ENCODE peak calls at places on chromosomes 16 and 17, in ten cellular contexts. One of them, this sample, is unnamed.
A peak's percentile ranks its signal among the peaks of the same experiment; 100 is the strongest.

GRCh38 chr17:73341350-73342056 is 29.7 kb upstream of the CDC42EP4 start:
- DNase-seq in GM13976: no peak
- DNase-seq in mesendoderm: no peak
- DNase-seq in activated CD8-positive, alpha-beta memory T cell treated with anti-CD3 and anti-CD28 coated beads for 48 hours: no peak
- DNase-seq in stromal cell of bone marrow: no peak
- DNase-seq in tibial artery: no peak
- DNase-seq in activated T-cell treated with anti-CD3 and anti-CD28 coated beads, Interleukin-2, amount 50 U/mL, for 4 hours: no peak
- DNase-seq in KG1: no peak
- DNase-seq in ACHN: peak; percentile 35
- DNase-seq in Caki2: no peak
- DNase-seq in this sample: no peak

GRCh38 chr16:80614908-80615696 is 74.3 kb downstream of the DYNLRB2 start:
- DNase-seq in stromal cell of bone marrow: no peak
- DNase-seq in tibial artery: no peak
- DNase-seq in Caki2: no peak
- DNase-seq in activated CD8-positive, alpha-beta memory T cell treated with anti-CD3 and anti-CD28 coated beads for 48 hours: no peak
- DNase-seq in mesendoderm: peak; percentile 77
- DNase-seq in KG1: no peak
- DNase-seq in GM13976: no peak
- DNase-seq in ACHN: peak; percentile 48
- DNase-seq in activated T-cell treated with anti-CD3 and anti-CD28 coated beads, Interleukin-2, amount 50 U/mL, for 4 hours: no peak
- DNase-seq in this sample: peak; percentile 84

GRCh38 chr17:31394544-31394943 is 3.1 kb downstream of the RAB11FIP4 start:
- DNase-seq in activated T-cell treated with anti-CD3 and anti-CD28 coated beads, Interleukin-2, amount 50 U/mL, for 4 hours: peak; percentile 21
- DNase-seq in mesendoderm: peak; percentile 80
- DNase-seq in KG1: peak; percentile 6
- DNase-seq in GM13976: peak; percentile 73
- DNase-seq in ACHN: peak; percentile 74
- DNase-seq in activated CD8-positive, alpha-beta memory T cell treated with anti-CD3 and anti-CD28 coated beads for 48 hours: no peak
- DNase-seq in Caki2: peak; percentile 49
- DNase-seq in tibial artery: peak; percentile 63
- DNase-seq in stromal cell of bone marrow: peak; percentile 61
- DNase-seq in this sample: peak; percentile 63

GRCh38 chr16:73058221-73058615 is 10.3 kb upstream of the ZFHX3 start:
- DNase-seq in stromal cell of bone marrow: no peak
- DNase-seq in KG1: no peak
- DNase-seq in mesendoderm: no peak
- DNase-seq in GM13976: peak; percentile 84
- DNase-seq in tibial artery: no peak
- DNase-seq in Caki2: peak; percentile 56
- DNase-seq in ACHN: peak; percentile 63
- DNase-seq in activated T-cell treated with anti-CD3 and anti-CD28 coated beads, Interleukin-2, amount 50 U/mL, for 4 hours: no peak
- DNase-seq in activated CD8-positive, alpha-beta memory T cell treated with anti-CD3 and anti-CD28 coated beads for 48 hours: no peak
- DNase-seq in this sample: peak; percentile 30

GRCh38 chr16:57999971-58000705 is at the start of gene ZNF319:
- DNase-seq in Caki2: no peak
- DNase-seq in GM13976: no peak
- DNase-seq in KG1: no peak
- DNase-seq in ACHN: peak; percentile 34
- DNase-seq in tibial artery: no peak
- DNase-seq in activated T-cell treated with anti-CD3 and anti-CD28 coated beads, Interleukin-2, amount 50 U/mL, for 4 hours: no peak
- DNase-seq in activated CD8-positive, alpha-beta memory T cell treated with anti-CD3 and anti-CD28 coated beads for 48 hours: no peak
- DNase-seq in mesendoderm: peak; percentile 33
- DNase-seq in stromal cell of bone marrow: no peak
- DNase-seq in this sample: peak; percentile 28

GRCh38 chr17:57669671-57670529 is 75.2 kb downstream of the CCDC182 start:
- DNase-seq in Caki2: no peak
- DNase-seq in activated T-cell treated with anti-CD3 and anti-CD28 coated beads, Interleukin-2, amount 50 U/mL, for 4 hours: no peak
- DNase-seq in activated CD8-positive, alpha-beta memory T cell treated with anti-CD3 and anti-CD28 coated beads for 48 hours: no peak
- DNase-seq in mesendoderm: no peak
- DNase-seq in KG1: no peak
- DNase-seq in tibial artery: peak; percentile 35
- DNase-seq in stromal cell of bone marrow: no peak
- DNase-seq in ACHN: no peak
- DNase-seq in GM13976: peak; percentile 7
- DNase-seq in this sample: no peak

GRCh38 chr17:82110298-82110697 is 12.3 kb upstream of the FASN start:
- DNase-seq in ACHN: no peak
- DNase-seq in GM13976: no peak
- DNase-seq in tibial artery: no peak
- DNase-seq in activated CD8-positive, alpha-beta memory T cell treated with anti-CD3 and anti-CD28 coated beads for 48 hours: no peak
- DNase-seq in KG1: no peak
- DNase-seq in activated T-cell treated with anti-CD3 and anti-CD28 coated beads, Interleukin-2, amount 50 U/mL, for 4 hours: no peak
- DNase-seq in Caki2: peak; percentile 69
- DNase-seq in stromal cell of bone marrow: no peak
- DNase-seq in mesendoderm: no peak
- DNase-seq in this sample: no peak

GRCh38 chr17:77649717-77650211 is 308.7 kb upstream of the TNRC6C start:
- DNase-seq in tibial artery: no peak
- DNase-seq in stromal cell of bone marrow: peak; percentile 30
- DNase-seq in activated T-cell treated with anti-CD3 and anti-CD28 coated beads, Interleukin-2, amount 50 U/mL, for 4 hours: no peak
- DNase-seq in Caki2: no peak
- DNase-seq in mesendoderm: peak; percentile 16
- DNase-seq in GM13976: no peak
- DNase-seq in activated CD8-positive, alpha-beta memory T cell treated with anti-CD3 and anti-CD28 coated beads for 48 hours: no peak
- DNase-seq in KG1: no peak
- DNase-seq in ACHN: no peak
- DNase-seq in this sample: no peak

GRCh38 chr16:23435500-23435899 is 17.5 kb downstream of the COG7 start:
- DNase-seq in Caki2: peak; percentile 27
- DNase-seq in activated T-cell treated with anti-CD3 and anti-CD28 coated beads, Interleukin-2, amount 50 U/mL, for 4 hours: peak; percentile 60
- DNase-seq in activated CD8-positive, alpha-beta memory T cell treated with anti-CD3 and anti-CD28 coated beads for 48 hours: peak; percentile 23
- DNase-seq in ACHN: peak; percentile 77
- DNase-seq in stromal cell of bone marrow: no peak
- DNase-seq in mesendoderm: peak; percentile 67
- DNase-seq in GM13976: peak; percentile 74
- DNase-seq in KG1: peak; percentile 50
- DNase-seq in tibial artery: no peak
- DNase-seq in this sample: peak; percentile 76

GRCh38 chr17:15307686-15308085 is 33.7 kb downstream of the TEKT3 start:
- DNase-seq in mesendoderm: no peak
- DNase-seq in stromal cell of bone marrow: no peak
- DNase-seq in activated T-cell treated with anti-CD3 and anti-CD28 coated beads, Interleukin-2, amount 50 U/mL, for 4 hours: no peak
- DNase-seq in GM13976: no peak
- DNase-seq in Caki2: no peak
- DNase-seq in ACHN: no peak
- DNase-seq in tibial artery: no peak
- DNase-seq in KG1: no peak
- DNase-seq in activated CD8-positive, alpha-beta memory T cell treated with anti-CD3 and anti-CD28 coated beads for 48 hours: no peak
- DNase-seq in this sample: no peak

GRCh38 chr17:40963838-40964237 is 2.9 kb downstream of the KRT39 start:
- DNase-seq in Caki2: no peak
- DNase-seq in ACHN: peak; percentile 50
- DNase-seq in activated T-cell treated with anti-CD3 and anti-CD28 coated beads, Interleukin-2, amount 50 U/mL, for 4 hours: no peak
- DNase-seq in mesendoderm: peak; percentile 16
- DNase-seq in GM13976: peak; percentile 32
- DNase-seq in KG1: no peak
- DNase-seq in activated CD8-positive, alpha-beta memory T cell treated with anti-CD3 and anti-CD28 coated beads for 48 hours: no peak
- DNase-seq in tibial artery: no peak
- DNase-seq in stromal cell of bone marrow: no peak
- DNase-seq in this sample: peak; percentile 53

GRCh38 chr17:21297597-21297996 is 13.1 kb downstream of the MAP2K3 start:
- DNase-seq in activated T-cell treated with anti-CD3 and anti-CD28 coated beads, Interleukin-2, amount 50 U/mL, for 4 hours: no peak
- DNase-seq in ACHN: no peak
- DNase-seq in activated CD8-positive, alpha-beta memory T cell treated with anti-CD3 and anti-CD28 coated beads for 48 hours: no peak
- DNase-seq in GM13976: no peak
- DNase-seq in KG1: no peak
- DNase-seq in tibial artery: no peak
- DNase-seq in mesendoderm: no peak
- DNase-seq in stromal cell of bone marrow: no peak
- DNase-seq in Caki2: no peak
- DNase-seq in this sample: no peak

GRCh38 chr17:81203136-81203535 is 19.6 kb downstream of the CEP131 start:
- DNase-seq in stromal cell of bone marrow: no peak
- DNase-seq in mesendoderm: no peak
- DNase-seq in activated T-cell treated with anti-CD3 and anti-CD28 coated beads, Interleukin-2, amount 50 U/mL, for 4 hours: no peak
- DNase-seq in activated CD8-positive, alpha-beta memory T cell treated with anti-CD3 and anti-CD28 coated beads for 48 hours: no peak
- DNase-seq in Caki2: no peak
- DNase-seq in tibial artery: no peak
- DNase-seq in ACHN: no peak
- DNase-seq in GM13976: no peak
- DNase-seq in KG1: no peak
- DNase-seq in this sample: no peak

GRCh38 chr16:1535391-1536291 is 2.2 kb downstream of the TMEM204 start:
- DNase-seq in mesendoderm: no peak
- DNase-seq in ACHN: no peak
- DNase-seq in GM13976: no peak
- DNase-seq in stromal cell of bone marrow: no peak
- DNase-seq in activated T-cell treated with anti-CD3 and anti-CD28 coated beads, Interleukin-2, amount 50 U/mL, for 4 hours: no peak
- DNase-seq in Caki2: no peak
- DNase-seq in KG1: no peak
- DNase-seq in tibial artery: no peak
- DNase-seq in activated CD8-positive, alpha-beta memory T cell treated with anti-CD3 and anti-CD28 coated beads for 48 hours: no peak
- DNase-seq in this sample: no peak

GRCh38 chr17:17200831-17201230 is 5.3 kb downstream of the PLD6 start:
- DNase-seq in activated T-cell treated with anti-CD3 and anti-CD28 coated beads, Interleukin-2, amount 50 U/mL, for 4 hours: no peak
- DNase-seq in stromal cell of bone marrow: no peak
- DNase-seq in KG1: no peak
- DNase-seq in mesendoderm: no peak
- DNase-seq in activated CD8-positive, alpha-beta memory T cell treated with anti-CD3 and anti-CD28 coated beads for 48 hours: no peak
- DNase-seq in Caki2: no peak
- DNase-seq in GM13976: no peak
- DNase-seq in tibial artery: no peak
- DNase-seq in ACHN: no peak
- DNase-seq in this sample: no peak

GRCh38 chr17:40491486-40491885 is 9.9 kb downstream of the TNS4 start:
- DNase-seq in ACHN: no peak
- DNase-seq in KG1: no peak
- DNase-seq in stromal cell of bone marrow: no peak
- DNase-seq in activated T-cell treated with anti-CD3 and anti-CD28 coated beads, Interleukin-2, amount 50 U/mL, for 4 hours: no peak
- DNase-seq in Caki2: no peak
- DNase-seq in mesendoderm: peak; percentile 31
- DNase-seq in activated CD8-positive, alpha-beta memory T cell treated with anti-CD3 and anti-CD28 coated beads for 48 hours: no peak
- DNase-seq in tibial artery: no peak
- DNase-seq in GM13976: no peak
- DNase-seq in this sample: no peak

GRCh38 chr17:69239611-69240010 is 11.0 kb upstream of the ABCA10 start:
- DNase-seq in GM13976: no peak
- DNase-seq in tibial artery: no peak
- DNase-seq in Caki2: no peak
- DNase-seq in stromal cell of bone marrow: no peak
- DNase-seq in ACHN: no peak
- DNase-seq in mesendoderm: no peak
- DNase-seq in activated CD8-positive, alpha-beta memory T cell treated with anti-CD3 and anti-CD28 coated beads for 48 hours: no peak
- DNase-seq in activated T-cell treated with anti-CD3 and anti-CD28 coated beads, Interleukin-2, amount 50 U/mL, for 4 hours: no peak
- DNase-seq in KG1: no peak
- DNase-seq in this sample: no peak

GRCh38 chr16:17775061-17775460 is 304.3 kb upstream of the XYLT1 start:
- DNase-seq in ACHN: no peak
- DNase-seq in tibial artery: no peak
- DNase-seq in activated CD8-positive, alpha-beta memory T cell treated with anti-CD3 and anti-CD28 coated beads for 48 hours: no peak
- DNase-seq in Caki2: no peak
- DNase-seq in mesendoderm: no peak
- DNase-seq in activated T-cell treated with anti-CD3 and anti-CD28 coated beads, Interleukin-2, amount 50 U/mL, for 4 hours: no peak
- DNase-seq in KG1: no peak
- DNase-seq in GM13976: no peak
- DNase-seq in stromal cell of bone marrow: no peak
- DNase-seq in this sample: no peak

GRCh38 chr17:17849863-17850373 is 13.1 kb upstream of the SREBF1 start:
- DNase-seq in activated CD8-positive, alpha-beta memory T cell treated with anti-CD3 and anti-CD28 coated beads for 48 hours: peak; percentile 56
- DNase-seq in activated T-cell treated with anti-CD3 and anti-CD28 coated beads, Interleukin-2, amount 50 U/mL, for 4 hours: peak; percentile 47
- DNase-seq in stromal cell of bone marrow: peak; percentile 45
- DNase-seq in Caki2: peak; percentile 31
- DNase-seq in ACHN: peak; percentile 52
- DNase-seq in GM13976: peak; percentile 84
- DNase-seq in tibial artery: no peak
- DNase-seq in KG1: no peak
- DNase-seq in mesendoderm: peak; percentile 75
- DNase-seq in this sample: no peak

GRCh38 chr16:88319116-88319965 is 63.4 kb upstream of the ZNF469 start:
- DNase-seq in GM13976: no peak
- DNase-seq in stromal cell of bone marrow: no peak
- DNase-seq in Caki2: no peak
- DNase-seq in mesendoderm: no peak
- DNase-seq in ACHN: no peak
- DNase-seq in KG1: no peak
- DNase-seq in tibial artery: no peak
- DNase-seq in activated T-cell treated with anti-CD3 and anti-CD28 coated beads, Interleukin-2, amount 50 U/mL, for 4 hours: no peak
- DNase-seq in activated CD8-positive, alpha-beta memory T cell treated with anti-CD3 and anti-CD28 coated beads for 48 hours: no peak
- DNase-seq in this sample: no peak

GRCh38 chr17:27628376-27628775 is 2.6 kb upstream of the LGALS9 start:
- DNase-seq in ACHN: no peak
- DNase-seq in KG1: no peak
- DNase-seq in activated CD8-positive, alpha-beta memory T cell treated with anti-CD3 and anti-CD28 coated beads for 48 hours: no peak
- DNase-seq in Caki2: no peak
- DNase-seq in stromal cell of bone marrow: no peak
- DNase-seq in tibial artery: no peak
- DNase-seq in GM13976: no peak
- DNase-seq in activated T-cell treated with anti-CD3 and anti-CD28 coated beads, Interleukin-2, amount 50 U/mL, for 4 hours: no peak
- DNase-seq in mesendoderm: no peak
- DNase-seq in this sample: no peak